ENCODE peak calls at places on chromosomes 16 and 17, in four cellular contexts. V, N, U and S are unnamed samples.

GRCh38 chr17:7380321-7380720 is 568 bp upstream of the TNK1 start:
- ATAC-seq in V (peak), N (peak), U (no peak), S (peak)

GRCh38 chr17:33057564-33057963 is 65.9 kb downstream of the SPACA3 start:
- ATAC-seq in V (peak), N (no peak), U (no peak), S (no peak)

GRCh38 chr16:11045846-11046245 is 101.5 kb downstream of the CLEC16A start:
- ATAC-seq in V (no peak), N (no peak), U (no peak), S (no peak)

GRCh38 chr16:1282275-1282995 is 26.6 kb downstream of the TPSD1 start:
- ATAC-seq in V (no peak), N (peak), U (no peak), S (no peak)

GRCh38 chr16:72833491-72833890 is 214.4 kb downstream of the ZFHX3 start:
- ATAC-seq in V (no peak), N (no peak), U (no peak), S (no peak)

GRCh38 chr17:80347948-80348351 is 67.0 kb upstream of the ENDOV start:
- ATAC-seq in V (no peak), N (no peak), U (no peak), S (no peak)

GRCh38 chr17:59310263-59310920 is 21.1 kb upstream of the YPEL2 start:
- ATAC-seq in V (no peak), N (no peak), U (no peak), S (no peak)

GRCh38 chr16:47734987-47735594 is 274.0 kb downstream of the PHKB start:
- ATAC-seq in V (no peak), N (peak), U (no peak), S (no peak)

GRCh38 chr16:67966549-67967182 is 1.8 kb downstream of the SLC12A4 start:
- ATAC-seq in V (peak), N (peak), U (peak), S (no peak)

GRCh38 chr16:79599256-79599836 is 1.2 kb downstream of the MAF start:
- ATAC-seq in V (no peak), N (peak), U (no peak), S (peak)